ENCODE peak calls at places on chromosomes 2 and 18, in eight cellular contexts. D is transverse colon, G is spleen, F is esophagus muscularis mucosa, I is GM23338, H is breast epithelium, A is GM12878, R is stomach. X is an unnamed sample.

GRCh38 chr2:14941151-14941631 is 308.7 kb downstream of the LRATD1 start:
- DNase-seq in D (peak; percentile 8), G (no peak), F (peak; percentile 87), I (no peak), H (no peak), A (no peak), R (no peak), X (no peak)

GRCh38 chr2:121790276-121790956 is 35.0 kb downstream of the TSN start:
- DNase-seq in D (no peak), G (no peak), F (no peak), I (peak; percentile 43), H (no peak), A (no peak), R (no peak), X (no peak)

GRCh38 chr2:84958135-84959044 is 12.6 kb upstream of the KCMF1 start:
- DNase-seq in D (peak; percentile 55), G (no peak), F (no peak), I (peak; percentile 100), H (no peak), A (no peak), R (peak; percentile 62), X (no peak)

GRCh38 chr18:7904529-7904928 is 337.4 kb downstream of the PTPRM start:
- DNase-seq in D (no peak), G (no peak), F (no peak), I (no peak), H (no peak), A (no peak), R (no peak), X (no peak)

GRCh38 chr2:4020649-4021048 is 317.3 kb downstream of the DCDC2C start:
- DNase-seq in D (no peak), G (no peak), F (peak; percentile 81), I (no peak), H (no peak), A (no peak), R (no peak), X (no peak)

GRCh38 chr2:63553049-63553448 is 35.2 kb downstream of the WDPCP start:
- DNase-seq in D (no peak), G (no peak), F (no peak), I (no peak), H (no peak), A (no peak), R (no peak), X (no peak)

GRCh38 chr18:36449451-36449850 is 151.9 kb downstream of the FHOD3 start:
- DNase-seq in D (no peak), G (no peak), F (no peak), I (peak; percentile 46), H (no peak), A (no peak), R (no peak), X (no peak)

GRCh38 chr2:176100547-176101140 is 1.0 kb downstream of the HOXD12 start:
- DNase-seq in D (no peak), G (no peak), F (no peak), I (peak; percentile 53), H (no peak), A (no peak), R (no peak), X (no peak)

GRCh38 chr2:79097843-79098242 is 10.1 kb upstream of the REG1B start:
- DNase-seq in D (no peak), G (no peak), F (no peak), I (peak; percentile 5), H (no peak), A (no peak), R (no peak), X (no peak)

GRCh38 chr2:131058905-131059304 is 34.4 kb downstream of the FAM168B start:
- DNase-seq in D (no peak), G (no peak), F (no peak), I (no peak), H (no peak), A (no peak), R (no peak), X (no peak)

GRCh38 chr18:74834424-74835309 is 237.0 kb downstream of the ZNF407 start:
- DNase-seq in D (no peak), G (no peak), F (no peak), I (peak; percentile 28), H (no peak), A (no peak), R (no peak), X (no peak)

GRCh38 chr2:16625201-16625729 is 40.4 kb downstream of the CYRIA start:
- DNase-seq in D (peak; percentile 26), G (peak; percentile 86), F (no peak), I (peak; percentile 61), H (no peak), A (no peak), R (no peak), X (no peak)
- TF ChIP-seq POLR2AphosphoS5 in D (no peak), G (peak; percentile 49), F (no peak), I (no peak), H (no peak), A (no peak), R (no peak), X (no peak)

GRCh38 chr2:69585855-69586560 is 57.5 kb downstream of the AAK1 start:
- DNase-seq in D (no peak), G (no peak), F (no peak), I (no peak), H (no peak), A (no peak), R (no peak), X (peak; percentile 4)

GRCh38 chr2:69589973-69590652 is 53.4 kb downstream of the AAK1 start:
- DNase-seq in D (no peak), G (no peak), F (no peak), I (no peak), H (no peak), A (no peak), R (no peak), X (no peak)

GRCh38 chr2:69588403-69588802 is 55.1 kb downstream of the AAK1 start:
- DNase-seq in D (no peak), G (no peak), F (no peak), I (no peak), H (no peak), A (no peak), R (no peak), X (no peak)

GRCh38 chr2:69592511-69592910 is 51.0 kb downstream of the AAK1 start:
- DNase-seq in D (no peak), G (no peak), F (no peak), I (no peak), H (no peak), A (no peak), R (no peak), X (no peak)

GRCh38 chr2:69588945-69589344 is 54.6 kb downstream of the AAK1 start:
- DNase-seq in D (no peak), G (no peak), F (no peak), I (no peak), H (no peak), A (no peak), R (no peak), X (peak; percentile 4)
- H3K4me1 ChIP-seq in D (no peaks in the 10 kb centered on the region), G (no peaks in the 10 kb centered on the region), F (no peaks in the 10 kb centered on the region), I (peaks cover 11% of the 10 kb centered on the region), H (no peaks in the 10 kb centered on the region), A (peaks cover 11% of the 10 kb centered on the region), R (peaks cover 31% of the 10 kb centered on the region), X (peaks cover 13% of the 10 kb centered on the region)

GRCh38 chr18:79965119-79965902 is 868 bp downstream of the HSBP1L1 start:
- DNase-seq in D (peak; percentile 80), G (peak; percentile 81), F (no peak), I (peak; percentile 62), H (no peak), A (no peak), R (peak; percentile 60), X (peak; percentile 80)
- TF ChIP-seq POLR2AphosphoS5 in D (peak; percentile 29), G (no peak), F (no peak), I (no peak), H (no peak), A (no peak), R (no peak), X (no peak)

DNA sequence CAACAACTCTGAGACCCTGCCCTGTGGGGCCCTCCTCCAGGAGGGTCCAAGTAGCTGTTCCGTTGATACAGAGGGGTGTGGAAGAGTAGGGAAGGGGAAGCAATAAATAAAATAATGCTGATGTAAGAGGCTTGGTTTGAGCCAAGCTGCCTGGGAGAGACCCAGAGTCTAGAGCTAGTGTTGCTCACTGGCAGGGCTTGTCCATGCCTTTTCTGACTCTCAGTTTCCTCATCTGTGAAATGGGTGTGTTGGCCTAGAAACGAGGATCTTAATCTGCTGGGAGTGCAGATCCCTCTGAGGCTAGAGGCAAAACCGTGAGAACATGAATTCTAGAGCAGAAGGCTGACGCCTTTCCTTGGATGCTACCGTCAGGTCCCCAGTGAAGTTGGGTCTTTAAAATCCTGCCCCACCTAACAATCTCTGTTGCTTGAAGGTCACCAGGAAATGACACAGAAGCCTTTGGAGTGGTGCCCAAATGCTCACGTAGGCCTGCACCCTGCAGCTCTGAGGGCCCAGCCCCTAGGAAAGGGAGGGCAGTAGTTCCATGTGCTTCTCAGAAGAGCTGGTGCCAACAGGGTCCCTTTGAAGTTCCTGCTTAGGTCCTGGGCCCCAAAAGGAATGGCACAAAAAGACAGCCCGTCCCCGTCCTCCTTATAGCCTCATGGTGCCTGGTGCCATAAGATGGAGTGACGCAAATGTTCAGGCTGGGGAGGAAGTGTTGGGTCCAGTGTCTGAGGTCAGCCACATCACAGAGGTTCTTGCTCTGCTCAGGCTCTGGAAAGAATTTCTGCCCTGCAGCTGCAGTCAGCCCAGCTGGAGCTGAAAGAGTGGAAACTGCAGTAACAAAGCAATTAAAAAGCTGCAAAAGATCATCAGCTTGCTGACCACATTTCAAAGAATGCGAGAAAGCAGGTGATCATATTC is 73.2 kb upstream of the SMAD2 start:
- DNase-seq in D (peak; percentile 66), G (no peak), F (no peak), I (no peak), H (no peak), A (no peak), R (peak; percentile 52), X (no peak)
- H3K4me1 ChIP-seq in D (no peaks in the 10 kb centered on the region), G (peaks cover 3% of the 10 kb centered on the region), F (peaks cover 12% of the 10 kb centered on the region), I (no peaks in the 10 kb centered on the region), H (peaks cover 1% of the 10 kb centered on the region), A (no peaks in the 10 kb centered on the region), R (peaks cover 24% of the 10 kb centered on the region), X (peaks cover 4% of the 10 kb centered on the region)

GRCh38 chr18:73366713-73367112 is 498.9 kb upstream of the NETO1 start:
- DNase-seq in D (no peak), G (no peak), F (no peak), I (no peak), H (no peak), A (no peak), R (no peak), X (no peak)
- TF ChIP-seq POLR2AphosphoS5 in D (no peak), G (no peak), F (no peak), I (no peak), H (no peak), A (no peak), R (no peak), X (no peak)

GRCh38 chr2:229691631-229692030 is 22.7 kb downstream of the DNER start:
- DNase-seq in D (no peak), G (no peak), F (no peak), I (no peak), H (no peak), A (no peak), R (no peak), X (no peak)
- H3K4me1 ChIP-seq in D (no peaks in the 10 kb centered on the region), G (no peaks in the 10 kb centered on the region), F (no peaks in the 10 kb centered on the region), I (no peaks in the 10 kb centered on the region), H (no peaks in the 10 kb centered on the region), A (no peaks in the 10 kb centered on the region), R (no peaks in the 10 kb centered on the region), X (no peaks in the 10 kb centered on the region)

GRCh38 chr2:35503738-35504160 is 851.8 kb upstream of the CRIM1 start:
- DNase-seq in D (no peak), G (no peak), F (no peak), I (no peak), H (no peak), A (no peak), R (no peak), X (no peak)
- TF ChIP-seq POLR2AphosphoS5 in D (no peak), G (no peak), F (no peak), I (no peak), H (no peak), A (no peak), R (no peak), X (no peak)

GRCh38 chr2:189261431-189261841 is 81.9 kb upstream of the COL5A2 start:
- DNase-seq in D (no peak), G (no peak), F (no peak), I (no peak), H (no peak), A (no peak), R (no peak), X (no peak)
- H3K4me1 ChIP-seq in D (no peaks in the 10 kb centered on the region), G (no peaks in the 10 kb centered on the region), F (peaks cover 27% of the 10 kb centered on the region), I (peaks cover 15% of the 10 kb centered on the region), H (no peaks in the 10 kb centered on the region), A (no peaks in the 10 kb centered on the region), R (peaks cover 27% of the 10 kb centered on the region), X (no peaks in the 10 kb centered on the region)